ENCODE peak calls at places on chromosome 10, in ten cellular contexts. H is HFF-Myc; G is progenitor cell of endocrine pancreas; L is activated effector memory CD4-positive, alpha-beta T cell treated with anti-CD3 and anti-CD28 coated beads, Interleukin-2, amount 50 U/mL, for 16 hours; U is SK-N-SH; Q is astrocyte; Y is KBM-7; T is kidney epithelial cell; J is cardiac septum; D is dorsolateral prefrontal cortex. M is an unnamed sample.

GRCh38 chr10:107740962-107741690 is 576.6 kb upstream of the SORCS1 start:
- DNase-seq in G (no peak), U (no peak), H (no peak), Y (no peak), L (no peak), T (no peak), D (no peak), J (no peak), Q (peak; percentile 22), M (no peak)

GRCh38 chr10:122480146-122480833 is 18.9 kb downstream of the HTRA1 start:
- DNase-seq in T (no peak), G (no peak), Y (no peak), U (no peak), H (no peak), D (no peak), L (no peak), Q (no peak), J (peak; percentile 70), M (no peak)

GRCh38 chr10:97584060-97584797 is at the start of gene HOGA1:
- DNase-seq in T (peak; percentile 89), Q (peak; percentile 51), J (peak; percentile 92), U (peak; percentile 89), L (no peak), G (no peak), D (peak; percentile 92), H (no peak), Y (no peak), M (no peak)

GRCh38 chr10:79050896-79051555 is 17.7 kb upstream of the ZMIZ1 start:
- DNase-seq in D (no peak), Y (no peak), J (no peak), L (peak; percentile 53), U (no peak), Q (no peak), T (no peak), H (no peak), G (no peak), M (no peak)

GRCh38 chr10:61903184-61903990 is 1.9 kb downstream of the ARID5B start:
- DNase-seq in Q (peak; percentile 73), U (peak; percentile 78), G (peak; percentile 31), D (peak; percentile 51), T (no peak), Y (peak; percentile 74), L (peak; percentile 88), H (no peak), J (peak; percentile 83), M (peak; percentile 61)

GRCh38 chr10:92238586-92239098 is 52.2 kb downstream of the CPEB3 start:
- DNase-seq in U (no peak), H (no peak), L (no peak), D (peak; percentile 32), Q (peak; percentile 72), T (no peak), G (no peak), Y (no peak), J (no peak), M (peak; percentile 50)

GRCh38 chr10:98488669-98489430 is 42.1 kb upstream of the HPS1 start:
- DNase-seq in G (no peak), Y (peak; percentile 31), U (no peak), Q (no peak), J (no peak), T (no peak), D (no peak), L (no peak), H (no peak), M (no peak)

GRCh38 chr10:13536674-13537366 is 8.0 kb upstream of the BEND7 start:
- DNase-seq in Y (peak; percentile 76), J (no peak), U (peak; percentile 82), Q (peak; percentile 18), T (peak; percentile 29), D (no peak), L (no peak), G (peak; percentile 64), H (no peak), M (peak; percentile 67)

GRCh38 chr10:23196201-23196600 is 4.1 kb downstream of the PTF1A start:
- DNase-seq in L (no peak), Y (no peak), J (no peak), Q (no peak), T (no peak), H (no peak), G (no peak), D (no peak), U (no peak), M (no peak)

GRCh38 chr10:29613791-29614190 is 21.0 kb downstream of the SVIL start:
- DNase-seq in Y (no peak), T (no peak), U (no peak), H (no peak), D (no peak), L (no peak), G (no peak), J (no peak), Q (peak; percentile 86), M (no peak)

M was measured in stomach.